ENCODE peak calls at places on chromosome X, in ten cellular contexts. N is NCI-H1436; H is endothelial cell; T is A172; C is sciatic nerve; E is naive thymus-derived CD8-positive, alpha-beta T cell; S is pulmonary artery endothelial cell; L is mesothelial cell of epicardium; J is non-pigmented ciliary epithelial cell; Y is myocyte. O is an unnamed sample.

GRCh38 chrX:68249401-68249831 is 183.9 kb downstream of the OPHN1 start:
- DNase-seq in L (no peak), T (no peak), N (no peak), H (no peak), S (no peak), Y (peak; percentile 57), J (no peak), C (peak; percentile 55), E (no peak), O (no peak)

GRCh38 chrX:31497086-31497485 is 425.2 kb upstream of the FTHL17 start:
- DNase-seq in L (no peak), N (no peak), C (no peak), J (no peak), E (no peak), H (no peak), S (no peak), Y (no peak), T (peak; percentile 28), O (no peak)

GRCh38 chrX:150845091-150845490 is 53.4 kb downstream of the CD99L2 start:
- DNase-seq in T (no peak), E (no peak), H (no peak), N (no peak), J (no peak), Y (no peak), C (no peak), S (no peak), L (no peak), O (no peak)

GRCh38 chrX:115330498-115331138 is 41.1 kb downstream of the LUZP4 start:
- DNase-seq in T (peak; percentile 16), L (peak; percentile 66), C (no peak), S (peak; percentile 30), E (no peak), J (no peak), H (peak; percentile 19), Y (peak; percentile 62), N (peak; percentile 52), O (peak; percentile 49)

GRCh38 chrX:34805951-34806350 is 136.6 kb upstream of the FAM47B start:
- DNase-seq in E (no peak), Y (no peak), J (no peak), N (no peak), H (no peak), C (no peak), L (no peak), S (peak; percentile 7), T (no peak), O (no peak)

GRCh38 chrX:136168929-136169735 is 21.8 kb downstream of the FHL1 start:
- DNase-seq in E (no peak), S (peak; percentile 83), H (peak; percentile 31), Y (peak; percentile 48), J (peak; percentile 69), L (no peak), N (peak; percentile 49), C (peak; percentile 60), T (peak; percentile 59), O (peak; percentile 78)

GRCh38 chrX:12894074-12894691 is 12.2 kb upstream of the TLR8 start:
- DNase-seq in H (peak; percentile 16), T (peak; percentile 37), C (peak; percentile 63), E (peak; percentile 64), L (peak; percentile 42), S (no peak), Y (no peak), J (no peak), N (no peak), O (peak; percentile 5)

GRCh38 chrX:45191820-45192409 is 8.8 kb downstream of the DIPK2B start:
- DNase-seq in L (no peak), C (no peak), Y (no peak), E (no peak), H (no peak), S (no peak), N (no peak), T (no peak), J (no peak), O (no peak)

GRCh38 chrX:15151267-15152196 is 118.4 kb downstream of the ASB9 start:
- DNase-seq in N (no peak), E (peak; percentile 52), Y (no peak), H (no peak), T (no peak), J (no peak), L (no peak), S (no peak), C (no peak), O (peak; percentile 31)

GRCh38 chrX:24485323-24485722 is 20.2 kb downstream of the PDK3 start:
- DNase-seq in T (no peak), C (no peak), N (no peak), Y (no peak), J (no peak), H (no peak), L (no peak), E (no peak), S (no peak), O (no peak)